ENCODE peak calls at places on chromosomes 4 and X, in seven cellular contexts. M is endodermal cell, Z is uterus, L is colonic mucosa, G is Panc1, O is skeletal muscle cell, Q is A549. B is an unnamed sample.

GRCh38 chrX:21875013-21875412 is 19.2 kb downstream of the YY2 start:
- DNase-seq in O (no peak), M (no peak), Q (no peak), Z (no peak), G (no peak), L (no peak), B (no peak)

GRCh38 chr4:127141857-127142256 is 490.9 kb upstream of the INTU start:
- DNase-seq in Q (no peak), L (no peak), Z (no peak), M (no peak), O (peak), G (no peak), B (no peak)

GRCh38 chr4:19130836-19131235 is 1109.3 kb upstream of the LCORL start:
- DNase-seq in M (no peak), Q (no peak), L (no peak), G (no peak), O (peak), Z (no peak), B (no peak)

GRCh38 chrX:51395807-51396728 is 63.4 kb downstream of the NUDT10 start:
- DNase-seq in Q (peak), G (no peak), M (peak), L (no peak), Z (peak), O (no peak), B (peak)

GRCh38 chr4:168574581-168575295 is 77.9 kb downstream of the PALLD start:
- DNase-seq in M (no peak), Q (no peak), L (no peak), G (no peak), O (no peak), Z (no peak), B (no peak)

GRCh38 chr4:40121515-40121914 is 64.9 kb downstream of the N4BP2 start:
- DNase-seq in O (peak), M (no peak), Q (peak), L (no peak), Z (no peak), G (peak), B (no peak)

GRCh38 chrX:150364347-150365050 is 1.4 kb downstream of the MAMLD1 start:
- DNase-seq in Z (no peak), O (no peak), L (peak), G (no peak), Q (peak), M (peak), B (peak)

GRCh38 chr4:88865051-88865450 is 167.4 kb upstream of the NAP1L5 start:
- DNase-seq in Z (no peak), G (no peak), M (no peak), L (no peak), Q (no peak), O (no peak), B (no peak)

GRCh38 chr4:109671350-109671749 is 31.9 kb downstream of the CASP6 start:
- DNase-seq in L (no peak), O (no peak), Z (no peak), M (no peak), G (no peak), Q (no peak), B (no peak)

GRCh38 chrX:51876441-51876840 is 17.0 kb upstream of the MAGED1 start:
- DNase-seq in Z (no peak), O (no peak), L (no peak), M (no peak), G (no peak), Q (no peak), B (no peak)

GRCh38 chr4:65976287-65976686 is 306.0 kb upstream of the EPHA5 start:
- DNase-seq in M (no peak), Z (no peak), Q (no peak), L (no peak), G (no peak), O (no peak), B (no peak)

GRCh38 chr4:20679946-20680345 is 20.3 kb upstream of the PACRGL start:
- DNase-seq in L (no peak), M (no peak), O (no peak), Z (no peak), G (no peak), Q (no peak), B (no peak)

GRCh38 chr4:174522183-174523002 is at the start of gene HPGD:
- DNase-seq in G (no peak), Q (peak), O (no peak), Z (peak), M (peak), L (peak), B (peak)

GRCh38 chr4:93791570-93792195 is 36.9 kb upstream of the ATOH1 start:
- DNase-seq in M (peak), O (no peak), G (peak), Z (no peak), Q (peak), L (peak), B (no peak)

GRCh38 chrX:154436290-154436596 is 711 bp upstream of the GDI1 start:
- DNase-seq in M (no peak), O (no peak), G (no peak), L (no peak), Q (no peak), Z (no peak), B (no peak)
- H3K4me3 ChIP-seq in M (no peak), O (peak), G (peak), L (no peak), Q (peak), Z (no peak), B (no peak)

GRCh38 chrX:110318664-110318968 is 731 bp upstream of the AMMECR1 start:
- DNase-seq in M (no peak), Q (peak), O (no peak), Z (no peak), L (no peak), G (no peak), B (no peak)

GRCh38 chrX:110317079-110317819 is 636 bp downstream of the AMMECR1 start:
- DNase-seq in L (peak), Q (peak), O (no peak), G (no peak), M (peak), Z (peak), B (no peak)

GRCh38 chrX:110316351-110317078 is 1.4 kb downstream of the AMMECR1 start:
- DNase-seq in Q (no peak), G (no peak), O (no peak), Z (no peak), M (no peak), L (no peak), B (no peak)

GRCh38 chrX:110317820-110318663 is at the start of gene AMMECR1:
- DNase-seq in Z (peak), Q (peak), G (no peak), O (peak), M (peak), L (peak), B (peak)

GRCh38 chrX:110315541-110315940 is 2.3 kb downstream of the AMMECR1 start:
- DNase-seq in G (no peak), M (no peak), Q (no peak), O (no peak), Z (no peak), L (no peak), B (no peak)
- H3K4me3 ChIP-seq in G (no peak), M (peak), Q (no peak), O (peak), Z (no peak), L (no peak), B (peak)

DNA sequence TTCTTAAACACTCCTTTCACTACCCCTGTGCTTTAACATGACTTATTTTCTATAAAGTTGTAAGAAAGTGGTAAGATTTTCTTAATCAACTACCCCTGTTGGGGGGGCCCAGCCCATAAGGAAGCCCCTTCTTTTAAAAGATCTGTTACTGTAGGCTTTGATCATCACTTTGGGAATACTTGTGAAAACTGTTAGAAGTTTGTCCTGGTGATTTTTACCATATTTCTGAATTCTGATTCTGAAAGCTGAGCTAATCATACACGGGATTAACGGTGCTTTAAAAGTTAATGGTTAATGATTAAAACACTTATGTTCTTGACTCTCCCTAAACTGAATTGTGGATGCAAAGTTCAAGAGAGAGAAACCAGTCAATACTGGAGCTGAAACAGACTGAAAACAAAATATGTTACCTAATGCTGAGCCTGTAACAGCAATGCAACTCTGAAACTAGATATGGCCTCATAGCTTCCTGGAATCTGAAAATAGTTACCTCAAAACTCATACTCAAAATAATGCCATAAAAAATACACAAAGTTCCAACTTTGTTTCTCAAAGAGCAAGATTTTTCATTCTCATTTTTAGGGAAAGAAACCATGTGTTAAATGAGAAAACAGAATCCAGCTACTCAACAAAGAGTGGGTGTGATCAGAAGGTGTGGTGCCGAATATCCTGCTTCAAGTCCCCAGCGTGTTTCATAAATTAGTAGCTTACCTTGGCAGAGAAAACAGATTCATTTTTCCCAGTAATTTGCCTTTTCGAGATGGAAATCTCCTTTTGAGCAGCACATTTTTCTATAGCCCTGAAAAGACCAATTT is 31.6 kb downstream of the ADH7 start:
- DNase-seq in Q (no peak), L (no peak), O (peak), M (no peak), G (no peak), Z (no peak), B (no peak)
- H3K4me3 ChIP-seq in Q (no peak), L (no peak), O (no peak), M (no peak), G (no peak), Z (no peak), B (peak)

GRCh38 chr4:92305148-92305877 is 1.5 kb downstream of the GRID2 start:
- DNase-seq in G (no peak), Z (no peak), O (peak), M (peak), Q (peak), L (no peak), B (peak)
- H3K4me3 ChIP-seq in G (peak), Z (peak), O (peak), M (peak), Q (peak), L (peak), B (no peak)

GRCh38 chrX:47581731-47582647 is at the start of gene TIMP1:
- DNase-seq in Q (peak), M (peak), O (peak), G (no peak), Z (peak), L (peak), B (peak)

GRCh38 chrX:47586043-47586787 is 4.0 kb downstream of the TIMP1 start:
- DNase-seq in L (peak), G (no peak), O (no peak), Q (no peak), M (no peak), Z (no peak), B (no peak)

GRCh38 chrX:47584714-47585113 is 2.5 kb downstream of the TIMP1 start:
- DNase-seq in Z (no peak), Q (no peak), L (no peak), O (no peak), G (no peak), M (no peak), B (no peak)

GRCh38 chrX:47585273-47585672 is 3.0 kb downstream of the TIMP1 start:
- DNase-seq in L (no peak), G (no peak), Z (no peak), O (no peak), Q (no peak), M (no peak), B (no peak)

DNA sequence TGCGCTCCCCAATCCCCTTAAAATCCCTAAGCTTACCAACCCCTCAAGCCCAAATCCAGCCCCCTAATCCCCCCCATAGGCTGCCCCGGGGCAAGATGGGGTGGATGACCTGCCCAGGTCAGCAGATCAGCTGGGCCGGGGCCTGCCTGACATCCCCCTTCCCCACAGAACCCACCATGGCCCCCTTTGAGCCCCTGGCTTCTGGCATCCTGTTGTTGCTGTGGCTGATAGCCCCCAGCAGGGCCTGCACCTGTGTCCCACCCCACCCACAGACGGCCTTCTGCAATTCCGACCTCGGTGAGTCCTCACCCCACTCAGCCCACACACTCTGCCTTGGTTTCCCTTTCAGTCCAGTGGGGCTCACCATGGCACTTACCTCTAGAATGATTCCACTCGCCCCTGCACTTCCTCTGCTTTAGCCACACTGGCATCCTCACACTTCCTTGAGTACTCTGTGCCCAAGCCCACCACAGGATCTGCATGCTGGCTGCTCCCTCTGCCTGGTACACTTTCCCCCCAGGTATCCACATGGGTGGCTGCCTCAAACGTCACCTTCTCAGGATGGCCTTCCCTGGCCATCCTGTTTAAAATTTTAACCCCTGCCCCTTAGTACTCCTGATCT is 1.1 kb downstream of the TIMP1 start:
- DNase-seq in Q (no peak), G (no peak), Z (no peak), M (no peak), L (no peak), O (no peak), B (no peak)
- H3K4me3 ChIP-seq in Q (no peak), G (peak), Z (no peak), M (peak), L (peak), O (peak), B (no peak)

DNA sequence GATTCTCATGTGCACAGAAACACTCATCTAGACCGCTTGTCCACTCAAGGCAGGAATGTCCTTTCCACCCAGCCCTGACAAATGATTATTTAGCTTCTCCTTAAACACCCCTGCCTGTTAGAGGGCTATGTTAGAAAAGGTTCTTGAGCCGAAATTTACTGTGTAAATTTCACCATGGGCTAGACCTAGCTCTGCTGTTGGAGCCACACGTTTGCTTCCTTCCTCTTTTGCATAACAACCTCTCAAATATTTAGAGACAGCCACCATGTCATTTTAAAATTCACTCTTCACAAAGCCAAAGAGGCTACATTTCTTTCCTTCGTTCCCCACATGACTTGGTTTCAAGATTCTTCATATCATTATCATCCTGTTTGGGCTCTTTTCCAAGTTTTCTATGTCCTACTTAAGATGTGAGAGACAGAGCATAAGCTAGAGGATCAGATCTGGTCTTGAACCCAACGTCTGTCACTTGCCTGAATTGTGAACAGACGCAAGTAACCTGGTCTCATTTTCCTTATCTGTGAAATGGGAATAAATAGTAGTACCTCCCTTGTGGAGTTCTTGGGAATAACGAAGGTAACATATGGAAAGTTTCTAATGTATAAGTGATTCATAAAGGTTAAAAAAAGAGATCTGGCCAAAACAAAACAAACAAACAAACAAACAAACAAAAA is 6.6 kb downstream of the DOCK11 start:
- DNase-seq in M (no peak), L (no peak), O (no peak), Z (no peak), Q (no peak), G (no peak), B (no peak)
- H3K4me3 ChIP-seq in M (no peak), L (no peak), O (no peak), Z (no peak), Q (no peak), G (no peak), B (no peak)

DNA sequence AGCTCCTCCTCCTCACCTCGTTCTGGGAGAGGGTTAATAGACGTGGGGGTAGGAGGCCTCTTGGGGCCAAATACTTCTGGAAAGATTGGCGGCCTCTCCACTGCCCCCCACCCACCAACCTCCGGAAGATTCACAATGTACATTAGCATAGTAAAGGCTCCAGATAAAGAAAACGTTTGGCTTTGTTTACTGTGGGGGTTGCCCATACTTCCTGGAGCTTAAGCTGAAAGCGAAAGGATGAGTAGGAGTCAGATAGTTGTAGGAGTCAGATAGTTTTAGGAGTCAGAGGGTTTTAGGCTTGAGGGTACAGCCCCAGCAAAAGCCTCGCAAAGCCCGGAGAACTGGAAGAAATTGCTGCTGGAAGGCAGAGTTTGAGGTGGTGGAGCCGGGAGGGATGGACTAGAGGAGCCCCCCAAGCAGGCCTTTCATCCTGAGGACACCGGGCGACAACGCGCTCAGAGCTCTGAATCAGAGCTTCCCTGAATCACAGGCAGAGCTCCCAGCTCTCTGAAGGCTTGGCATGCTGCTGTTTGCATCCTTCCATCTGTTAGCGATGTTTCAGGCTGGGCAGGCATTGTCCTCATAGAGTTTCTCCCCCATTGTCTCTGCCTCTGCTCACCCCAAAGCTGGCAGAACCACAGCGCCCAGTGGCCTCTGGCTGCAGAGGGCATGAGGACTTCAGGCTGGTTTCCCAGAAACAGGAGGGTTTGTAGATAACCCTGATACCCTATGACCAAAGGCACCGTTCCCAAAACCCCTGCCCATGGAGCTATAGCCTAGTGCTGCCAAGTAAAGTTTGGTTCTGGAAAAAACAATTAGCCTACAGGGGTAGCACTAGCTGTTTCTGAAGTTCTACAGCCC is 280.7 kb downstream of the BCOR start:
- DNase-seq in G (no peak), Z (no peak), M (peak), O (no peak), Q (no peak), L (no peak), B (no peak)
- H3K4me3 ChIP-seq in G (no peak), Z (no peak), M (no peak), O (no peak), Q (no peak), L (no peak), B (no peak)

GRCh38 chr4:153349206-153349805 is 4.8 kb downstream of the MND1 start:
- DNase-seq in L (no peak), O (no peak), G (no peak), Q (no peak), Z (no peak), M (no peak), B (no peak)
- H3K4me3 ChIP-seq in L (no peak), O (no peak), G (no peak), Q (no peak), Z (no peak), M (no peak), B (no peak)

B was measured in kidney.